ENCODE peak calls at places on chromosomes 6 and 20, in eight cellular contexts. One of them, this sample, is unnamed.
A peak's percentile ranks its signal among the peaks of the same experiment; 100 is the strongest.

GRCh38 chr6:41780623-41781301 is at the start of gene PRICKLE4:
- DNase-seq in lower leg skin: peak; percentile 88
- DNase-seq in hepatic stellate cell: peak; percentile 50
- DNase-seq in glutamatergic neuron: peak; percentile 46
- DNase-seq in Caco-2: peak; percentile 52
- DNase-seq in heart right ventricle: peak; percentile 63
- DNase-seq in H7: peak; percentile 85
- DNase-seq in pulmonary artery endothelial cell: no peak
- DNase-seq in this sample: no peak

GRCh38 chr6:18148304-18149025 is 6.4 kb downstream of the TPMT start:
- DNase-seq in lower leg skin: no peak
- DNase-seq in hepatic stellate cell: peak; percentile 35
- DNase-seq in glutamatergic neuron: no peak
- DNase-seq in Caco-2: no peak
- DNase-seq in heart right ventricle: no peak
- DNase-seq in H7: no peak
- DNase-seq in pulmonary artery endothelial cell: no peak
- DNase-seq in this sample: peak; percentile 35

GRCh38 chr20:3595541-3595940 is 67.7 kb downstream of the GFRA4 start:
- DNase-seq in lower leg skin: no peak
- DNase-seq in hepatic stellate cell: no peak
- DNase-seq in glutamatergic neuron: no peak
- DNase-seq in Caco-2: no peak
- DNase-seq in heart right ventricle: no peak
- DNase-seq in H7: no peak
- DNase-seq in pulmonary artery endothelial cell: no peak
- DNase-seq in this sample: no peak

GRCh38 chr20:60065741-60066437 is 107.7 kb downstream of the CDH26 start:
- DNase-seq in lower leg skin: peak; percentile 77
- DNase-seq in hepatic stellate cell: no peak
- DNase-seq in glutamatergic neuron: no peak
- DNase-seq in Caco-2: no peak
- DNase-seq in heart right ventricle: no peak
- DNase-seq in H7: no peak
- DNase-seq in pulmonary artery endothelial cell: no peak
- DNase-seq in this sample: no peak

GRCh38 chr6:111973897-111974639 is 79.8 kb upstream of the CCN6 start:
- DNase-seq in lower leg skin: no peak
- DNase-seq in hepatic stellate cell: no peak
- DNase-seq in glutamatergic neuron: no peak
- DNase-seq in Caco-2: no peak
- DNase-seq in heart right ventricle: no peak
- DNase-seq in H7: no peak
- DNase-seq in pulmonary artery endothelial cell: peak; percentile 26
- DNase-seq in this sample: no peak

GRCh38 chr20:41592516-41593192 is 25.5 kb downstream of the CHD6 start:
- DNase-seq in lower leg skin: no peak
- DNase-seq in hepatic stellate cell: no peak
- DNase-seq in glutamatergic neuron: no peak
- DNase-seq in Caco-2: no peak
- DNase-seq in heart right ventricle: no peak
- DNase-seq in H7: no peak
- DNase-seq in pulmonary artery endothelial cell: no peak
- DNase-seq in this sample: no peak

GRCh38 chr20:49675368-49676151 is 38.1 kb downstream of the B4GALT5 start:
- DNase-seq in lower leg skin: no peak
- DNase-seq in hepatic stellate cell: no peak
- DNase-seq in glutamatergic neuron: no peak
- DNase-seq in Caco-2: peak; percentile 65
- DNase-seq in heart right ventricle: no peak
- DNase-seq in H7: no peak
- DNase-seq in pulmonary artery endothelial cell: no peak
- DNase-seq in this sample: no peak

GRCh38 chr6:164097557-164098398 is 683.3 kb downstream of the QKI start:
- DNase-seq in lower leg skin: no peak
- DNase-seq in hepatic stellate cell: no peak
- DNase-seq in glutamatergic neuron: no peak
- DNase-seq in Caco-2: no peak
- DNase-seq in heart right ventricle: no peak
- DNase-seq in H7: peak; percentile 69
- DNase-seq in pulmonary artery endothelial cell: peak; percentile 62
- DNase-seq in this sample: no peak

GRCh38 chr6:100470721-100471120 is 6.0 kb upstream of the SIM1 start:
- DNase-seq in lower leg skin: no peak
- DNase-seq in hepatic stellate cell: no peak
- DNase-seq in glutamatergic neuron: no peak
- DNase-seq in Caco-2: no peak
- DNase-seq in heart right ventricle: no peak
- DNase-seq in H7: no peak
- DNase-seq in pulmonary artery endothelial cell: no peak
- DNase-seq in this sample: no peak

GRCh38 chr20:43398676-43399324 is 58.9 kb upstream of the SRSF6 start:
- DNase-seq in lower leg skin: no peak
- DNase-seq in hepatic stellate cell: no peak
- DNase-seq in glutamatergic neuron: no peak
- DNase-seq in Caco-2: no peak
- DNase-seq in heart right ventricle: no peak
- DNase-seq in H7: no peak
- DNase-seq in pulmonary artery endothelial cell: no peak
- DNase-seq in this sample: no peak

GRCh38 chr20:10654630-10655029 is 19.2 kb downstream of the JAG1 start:
- DNase-seq in lower leg skin: no peak
- DNase-seq in hepatic stellate cell: no peak
- DNase-seq in glutamatergic neuron: no peak
- DNase-seq in Caco-2: peak; percentile 23
- DNase-seq in heart right ventricle: no peak
- DNase-seq in H7: no peak
- DNase-seq in pulmonary artery endothelial cell: no peak
- DNase-seq in this sample: no peak

GRCh38 chr6:148800535-148800934 is 53.7 kb downstream of the UST start:
- DNase-seq in lower leg skin: no peak
- DNase-seq in hepatic stellate cell: peak; percentile 34
- DNase-seq in glutamatergic neuron: no peak
- DNase-seq in Caco-2: no peak
- DNase-seq in heart right ventricle: no peak
- DNase-seq in H7: no peak
- DNase-seq in pulmonary artery endothelial cell: no peak
- DNase-seq in this sample: no peak

GRCh38 chr6:170025341-170026271 is 265.3 kb downstream of the DLL1 start:
- DNase-seq in lower leg skin: peak; percentile 77
- DNase-seq in hepatic stellate cell: no peak
- DNase-seq in glutamatergic neuron: no peak
- DNase-seq in Caco-2: no peak
- DNase-seq in heart right ventricle: no peak
- DNase-seq in H7: no peak
- DNase-seq in pulmonary artery endothelial cell: no peak
- DNase-seq in this sample: no peak

GRCh38 chr20:22582386-22582959 is 1.9 kb downstream of the FOXA2 start:
- DNase-seq in lower leg skin: no peak
- DNase-seq in hepatic stellate cell: no peak
- DNase-seq in glutamatergic neuron: peak; percentile 36
- DNase-seq in Caco-2: no peak
- DNase-seq in heart right ventricle: no peak
- DNase-seq in H7: peak; percentile 63
- DNase-seq in pulmonary artery endothelial cell: no peak
- DNase-seq in this sample: no peak

GRCh38 chr6:39402239-39402751 is 79.8 kb upstream of the KCNK16 start:
- DNase-seq in lower leg skin: no peak
- DNase-seq in hepatic stellate cell: no peak
- DNase-seq in glutamatergic neuron: no peak
- DNase-seq in Caco-2: no peak
- DNase-seq in heart right ventricle: no peak
- DNase-seq in H7: no peak
- DNase-seq in pulmonary artery endothelial cell: no peak
- DNase-seq in this sample: no peak

GRCh38 chr6:13614126-13614925 is 809 bp upstream of the NOL7 start:
- DNase-seq in lower leg skin: no peak
- DNase-seq in hepatic stellate cell: peak; percentile 31
- DNase-seq in glutamatergic neuron: peak; percentile 73
- DNase-seq in Caco-2: peak; percentile 67
- DNase-seq in heart right ventricle: peak; percentile 54
- DNase-seq in H7: peak; percentile 75
- DNase-seq in pulmonary artery endothelial cell: no peak
- DNase-seq in this sample: no peak

GRCh38 chr20:46348231-46348803 is 40.0 kb upstream of the CDH22 start:
- DNase-seq in lower leg skin: no peak
- DNase-seq in hepatic stellate cell: no peak
- DNase-seq in glutamatergic neuron: peak; percentile 75
- DNase-seq in Caco-2: peak; percentile 55
- DNase-seq in heart right ventricle: no peak
- DNase-seq in H7: peak; percentile 87
- DNase-seq in pulmonary artery endothelial cell: no peak
- DNase-seq in this sample: no peak

GRCh38 chr6:16909599-16910360 is 148.5 kb upstream of the ATXN1 start:
- DNase-seq in lower leg skin: no peak
- DNase-seq in hepatic stellate cell: peak; percentile 22
- DNase-seq in glutamatergic neuron: no peak
- DNase-seq in Caco-2: no peak
- DNase-seq in heart right ventricle: no peak
- DNase-seq in H7: no peak
- DNase-seq in pulmonary artery endothelial cell: no peak
- DNase-seq in this sample: no peak

GRCh38 chr20:5654557-5654956 is 95.6 kb upstream of the SHLD1 start:
- DNase-seq in lower leg skin: no peak
- DNase-seq in hepatic stellate cell: no peak
- DNase-seq in glutamatergic neuron: no peak
- DNase-seq in Caco-2: peak; percentile 17
- DNase-seq in heart right ventricle: no peak
- DNase-seq in H7: no peak
- DNase-seq in pulmonary artery endothelial cell: peak; percentile 59
- DNase-seq in this sample: no peak

GRCh38 chr6:168126566-168127383 is 47.8 kb upstream of the FRMD1 start:
- DNase-seq in lower leg skin: peak; percentile 74
- DNase-seq in hepatic stellate cell: no peak
- DNase-seq in glutamatergic neuron: no peak
- DNase-seq in Caco-2: no peak
- DNase-seq in heart right ventricle: no peak
- DNase-seq in H7: peak; percentile 20
- DNase-seq in pulmonary artery endothelial cell: no peak
- DNase-seq in this sample: no peak

GRCh38 chr6:78062993-78063392 is 410.2 kb downstream of the MEI4 start:
- DNase-seq in lower leg skin: no peak
- DNase-seq in hepatic stellate cell: no peak
- DNase-seq in glutamatergic neuron: no peak
- DNase-seq in Caco-2: no peak
- DNase-seq in heart right ventricle: no peak
- DNase-seq in H7: no peak
- DNase-seq in pulmonary artery endothelial cell: no peak
- DNase-seq in this sample: no peak

GRCh38 chr6:133396630-133397335 is 155.6 kb downstream of the EYA4 start:
- DNase-seq in lower leg skin: no peak
- DNase-seq in hepatic stellate cell: no peak
- DNase-seq in glutamatergic neuron: no peak
- DNase-seq in Caco-2: no peak
- DNase-seq in heart right ventricle: no peak
- DNase-seq in H7: no peak
- DNase-seq in pulmonary artery endothelial cell: no peak
- DNase-seq in this sample: no peak

GRCh38 chr20:48541581-48542071 is 286.2 kb downstream of the PREX1 start:
- DNase-seq in lower leg skin: no peak
- DNase-seq in hepatic stellate cell: no peak
- DNase-seq in glutamatergic neuron: no peak
- DNase-seq in Caco-2: no peak
- DNase-seq in heart right ventricle: no peak
- DNase-seq in H7: no peak
- DNase-seq in pulmonary artery endothelial cell: no peak
- DNase-seq in this sample: no peak

GRCh38 chr6:149261364-149261763 is 56.1 kb upstream of the TAB2 start:
- DNase-seq in lower leg skin: no peak
- DNase-seq in hepatic stellate cell: no peak
- DNase-seq in glutamatergic neuron: no peak
- DNase-seq in Caco-2: no peak
- DNase-seq in heart right ventricle: no peak
- DNase-seq in H7: no peak
- DNase-seq in pulmonary artery endothelial cell: no peak
- DNase-seq in this sample: no peak

GRCh38 chr20:17436664-17437063 is 94.5 kb downstream of the BFSP1 start:
- DNase-seq in lower leg skin: no peak
- DNase-seq in hepatic stellate cell: no peak
- DNase-seq in glutamatergic neuron: no peak
- DNase-seq in Caco-2: no peak
- DNase-seq in heart right ventricle: no peak
- DNase-seq in H7: no peak
- DNase-seq in pulmonary artery endothelial cell: no peak
- DNase-seq in this sample: no peak

GRCh38 chr20:59082077-59082740 is 39.6 kb upstream of the PRELID3B start:
- DNase-seq in lower leg skin: no peak
- DNase-seq in hepatic stellate cell: no peak
- DNase-seq in glutamatergic neuron: no peak
- DNase-seq in Caco-2: no peak
- DNase-seq in heart right ventricle: no peak
- DNase-seq in H7: no peak
- DNase-seq in pulmonary artery endothelial cell: no peak
- DNase-seq in this sample: peak; percentile 23

GRCh38 chr6:44956426-44956825 is 371.7 kb upstream of the RUNX2 start:
- DNase-seq in lower leg skin: no peak
- DNase-seq in hepatic stellate cell: no peak
- DNase-seq in glutamatergic neuron: no peak
- DNase-seq in Caco-2: no peak
- DNase-seq in heart right ventricle: no peak
- DNase-seq in H7: no peak
- DNase-seq in pulmonary artery endothelial cell: no peak
- DNase-seq in this sample: no peak

GRCh38 chr6:4925580-4925979 is 78.3 kb downstream of the RPP40 start:
- DNase-seq in lower leg skin: no peak
- DNase-seq in hepatic stellate cell: no peak
- DNase-seq in glutamatergic neuron: no peak
- DNase-seq in Caco-2: no peak
- DNase-seq in heart right ventricle: no peak
- DNase-seq in H7: no peak
- DNase-seq in pulmonary artery endothelial cell: no peak
- DNase-seq in this sample: no peak

GRCh38 chr6:142395768-142396231 is 94.0 kb downstream of the ADGRG6 start:
- DNase-seq in lower leg skin: no peak
- DNase-seq in hepatic stellate cell: no peak
- DNase-seq in glutamatergic neuron: no peak
- DNase-seq in Caco-2: no peak
- DNase-seq in heart right ventricle: no peak
- DNase-seq in H7: no peak
- DNase-seq in pulmonary artery endothelial cell: no peak
- DNase-seq in this sample: no peak

GRCh38 chr6:116564296-116564695 is 7.0 kb upstream of the RWDD1 start:
- DNase-seq in lower leg skin: no peak
- DNase-seq in hepatic stellate cell: peak; percentile 31
- DNase-seq in glutamatergic neuron: no peak
- DNase-seq in Caco-2: no peak
- DNase-seq in heart right ventricle: no peak
- DNase-seq in H7: no peak
- DNase-seq in pulmonary artery endothelial cell: no peak
- DNase-seq in this sample: no peak

GRCh38 chr20:15065794-15066193 is 728.4 kb upstream of the FLRT3 start:
- DNase-seq in lower leg skin: no peak
- DNase-seq in hepatic stellate cell: no peak
- DNase-seq in glutamatergic neuron: no peak
- DNase-seq in Caco-2: no peak
- DNase-seq in heart right ventricle: no peak
- DNase-seq in H7: no peak
- DNase-seq in pulmonary artery endothelial cell: no peak
- DNase-seq in this sample: no peak

GRCh38 chr6:52534966-52535390 is 41.9 kb downstream of the TRAM2 start:
- DNase-seq in lower leg skin: no peak
- DNase-seq in hepatic stellate cell: no peak
- DNase-seq in glutamatergic neuron: no peak
- DNase-seq in Caco-2: no peak
- DNase-seq in heart right ventricle: no peak
- DNase-seq in H7: no peak
- DNase-seq in pulmonary artery endothelial cell: no peak
- DNase-seq in this sample: no peak

GRCh38 chr20:56843817-56844216 is 214.7 kb downstream of the TFAP2C start:
- DNase-seq in lower leg skin: no peak
- DNase-seq in hepatic stellate cell: no peak
- DNase-seq in glutamatergic neuron: no peak
- DNase-seq in Caco-2: peak; percentile 59
- DNase-seq in heart right ventricle: no peak
- DNase-seq in H7: peak; percentile 79
- DNase-seq in pulmonary artery endothelial cell: no peak
- DNase-seq in this sample: peak; percentile 3

GRCh38 chr6:165776699-165777098 is 113.7 kb upstream of the PDE10A start:
- DNase-seq in lower leg skin: no peak
- DNase-seq in hepatic stellate cell: no peak
- DNase-seq in glutamatergic neuron: no peak
- DNase-seq in Caco-2: no peak
- DNase-seq in heart right ventricle: no peak
- DNase-seq in H7: no peak
- DNase-seq in pulmonary artery endothelial cell: no peak
- DNase-seq in this sample: no peak